ENCODE peak calls at places on chromosome 2, in ten cellular contexts. X is K562, C is transverse colon, E is HCT116, U is spleen, Z is sigmoid colon, P is prostate gland, I is endothelial cell of umbilical vein, G is HepG2, Q is GM23338. W is an unnamed sample. For H3K4me1, the result is how much of the 10 kb centered on the place peaks cover.

GRCh38 chr2:118443596-118443995 is 355.3 kb downstream of the INSIG2 start:
- DNase-seq in X (no peak), C (no peak), E (no peak), U (no peak), Z (no peak), P (no peak), I (peak), G (peak), Q (no peak), W (no peak)

GRCh38 chr2:1665761-1666505 is 78.4 kb downstream of the PXDN start:
- DNase-seq in X (no peak), C (no peak), E (no peak), U (no peak), Z (peak), P (no peak), I (no peak), G (no peak), Q (no peak), W (peak)

GRCh38 chr2:32697156-32697555 is 69.3 kb downstream of the TTC27 start:
- DNase-seq in X (no peak), C (no peak), E (no peak), U (no peak), Z (no peak), P (no peak), I (no peak), G (no peak), Q (no peak), W (no peak)

GRCh38 chr2:234444888-234445287 is 52.0 kb downstream of the ARL4C start:
- DNase-seq in X (no peak), C (peak), E (no peak), U (peak), Z (no peak), P (no peak), I (peak), G (no peak), Q (no peak), W (no peak)

GRCh38 chr2:25618676-25619075 is 54.7 kb downstream of the DTNB start:
- DNase-seq in X (no peak), C (no peak), E (peak), U (no peak), Z (no peak), P (peak), I (peak), G (peak), Q (no peak), W (no peak)

GRCh38 chr2:128405467-128405900 is 86.8 kb upstream of the HS6ST1 start:
- DNase-seq in X (no peak), C (peak), E (no peak), U (peak), Z (no peak), P (no peak), I (no peak), G (no peak), Q (no peak), W (peak)

GRCh38 chr2:47984041-47984440 is 77.7 kb upstream of the FBXO11 start:
- DNase-seq in X (no peak), C (no peak), E (no peak), U (no peak), Z (no peak), P (no peak), I (no peak), G (no peak), Q (no peak), W (no peak)

GRCh38 chr2:172865422-172865821 is 129.8 kb downstream of the RAPGEF4 start:
- DNase-seq in X (no peak), C (no peak), E (no peak), U (no peak), Z (no peak), P (no peak), I (no peak), G (no peak), Q (peak), W (no peak)

GRCh38 chr2:59920961-59921360 is 632.5 kb downstream of the BCL11A start:
- DNase-seq in X (no peak), C (no peak), E (no peak), U (no peak), Z (no peak), P (no peak), I (no peak), G (no peak), Q (no peak), W (no peak)

GRCh38 chr2:69723791-69724190 is 18.1 kb upstream of the ANXA4 start:
- DNase-seq in X (no peak), C (no peak), E (no peak), U (no peak), Z (no peak), P (no peak), I (no peak), G (no peak), Q (no peak), W (no peak)

GRCh38 chr2:7972670-7973069 is 709.2 kb upstream of the ID2 start:
- DNase-seq in X (no peak), C (no peak), E (no peak), U (no peak), Z (no peak), P (no peak), I (no peak), G (no peak), Q (peak), W (no peak)

GRCh38 chr2:239495816-239496371 is 95.1 kb upstream of the HDAC4 start:
- DNase-seq in X (no peak), C (no peak), E (no peak), U (no peak), Z (no peak), P (no peak), I (no peak), G (no peak), Q (no peak), W (no peak)

GRCh38 chr2:227117852-227118251 is 46.2 kb downstream of the COL4A4 start:
- DNase-seq in X (no peak), C (no peak), E (no peak), U (no peak), Z (no peak), P (no peak), I (no peak), G (no peak), Q (no peak), W (no peak)

GRCh38 chr2:232030229-232030628 is 68.7 kb downstream of the DIS3L2 start:
- DNase-seq in X (no peak), C (no peak), E (no peak), U (no peak), Z (no peak), P (no peak), I (no peak), G (peak), Q (peak), W (no peak)

GRCh38 chr2:159131267-159131790 is 155.2 kb downstream of the WDSUB1 start:
- DNase-seq in X (no peak), C (no peak), E (no peak), U (no peak), Z (no peak), P (no peak), I (no peak), G (no peak), Q (no peak), W (no peak)

GRCh38 chr2:222518570-222519381 is 94.4 kb downstream of the SGPP2 start:
- DNase-seq in X (no peak), C (peak), E (peak), U (no peak), Z (no peak), P (peak), I (no peak), G (no peak), Q (peak), W (no peak)

GRCh38 chr2:25981596-25982272 is 563 bp downstream of the KIF3C start:
- DNase-seq in X (peak), C (no peak), E (no peak), U (peak), Z (no peak), P (no peak), I (no peak), G (no peak), Q (peak), W (peak)

GRCh38 chr2:112591413-112591812 is 7.0 kb downstream of the CHCHD5 start:
- DNase-seq in X (no peak), C (no peak), E (no peak), U (no peak), Z (no peak), P (no peak), I (no peak), G (no peak), Q (no peak), W (no peak)

GRCh38 chr2:178229927-178230326 is 35.6 kb downstream of the OSBPL6 start:
- DNase-seq in X (no peak), C (no peak), E (no peak), U (no peak), Z (no peak), P (no peak), I (no peak), G (no peak), Q (no peak), W (no peak)

GRCh38 chr2:197782121-197782520 is 3.0 kb downstream of the BOLL start:
- DNase-seq in X (no peak), C (no peak), E (no peak), U (no peak), Z (no peak), P (no peak), I (no peak), G (no peak), Q (no peak), W (no peak)

GRCh38 chr2:197779261-197779660 is 5.9 kb downstream of the BOLL start:
- DNase-seq in X (no peak), C (no peak), E (no peak), U (no peak), Z (no peak), P (no peak), I (no peak), G (no peak), Q (no peak), W (no peak)

GRCh38 chr2:197777823-197778407 is 7.2 kb downstream of the BOLL start:
- DNase-seq in X (no peak), C (no peak), E (peak), U (no peak), Z (no peak), P (no peak), I (peak), G (peak), Q (peak), W (no peak)
- H3K4me3 ChIP-seq in X (no peak), C (no peak), E (no peak), U (no peak), Z (no peak), P (no peak), I (no peak), G (no peak), Q (no peak), W (no peak)

DNA sequence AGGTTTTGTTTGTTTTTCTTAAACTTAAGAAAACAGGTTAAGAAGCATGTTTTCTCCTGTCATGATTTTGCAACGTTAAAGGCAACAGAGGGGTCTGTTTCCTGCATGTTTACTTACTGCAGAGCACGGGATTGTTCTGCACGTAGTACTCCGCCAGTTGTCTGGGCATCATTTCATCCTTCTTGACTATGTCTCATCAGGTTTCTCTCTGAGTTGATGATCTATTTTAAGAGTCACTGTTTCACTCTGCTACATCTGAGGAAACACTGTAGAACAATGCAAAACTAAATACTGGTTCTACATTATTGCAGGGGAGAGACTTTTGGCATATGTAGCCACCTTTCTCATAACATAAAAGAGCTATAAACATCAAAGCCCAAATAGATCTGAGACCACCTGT is 63.1 kb upstream of the CYRIA start:
- DNase-seq in X (no peak), C (no peak), E (no peak), U (no peak), Z (no peak), P (no peak), I (no peak), G (no peak), Q (no peak), W (no peak)
- H3K4me1 ChIP-seq in X (under half), C (under half), E (under half), U (under half), Z (under half), P (under half), I (under half), G (under half), Q (under half), W (under half)

GRCh38 chr2:176689711-176690110 is 420.5 kb downstream of the MTX2 start:
- DNase-seq in X (no peak), C (no peak), E (no peak), U (no peak), Z (no peak), P (no peak), I (no peak), G (no peak), Q (no peak), W (no peak)
- TF ChIP-seq POLR2AphosphoS5 in X (no peak), C (no peak), E (no peak), U (no peak), Z (no peak), P (no peak), I (no peak), G (no peak), Q (no peak), W (no peak)

DNA sequence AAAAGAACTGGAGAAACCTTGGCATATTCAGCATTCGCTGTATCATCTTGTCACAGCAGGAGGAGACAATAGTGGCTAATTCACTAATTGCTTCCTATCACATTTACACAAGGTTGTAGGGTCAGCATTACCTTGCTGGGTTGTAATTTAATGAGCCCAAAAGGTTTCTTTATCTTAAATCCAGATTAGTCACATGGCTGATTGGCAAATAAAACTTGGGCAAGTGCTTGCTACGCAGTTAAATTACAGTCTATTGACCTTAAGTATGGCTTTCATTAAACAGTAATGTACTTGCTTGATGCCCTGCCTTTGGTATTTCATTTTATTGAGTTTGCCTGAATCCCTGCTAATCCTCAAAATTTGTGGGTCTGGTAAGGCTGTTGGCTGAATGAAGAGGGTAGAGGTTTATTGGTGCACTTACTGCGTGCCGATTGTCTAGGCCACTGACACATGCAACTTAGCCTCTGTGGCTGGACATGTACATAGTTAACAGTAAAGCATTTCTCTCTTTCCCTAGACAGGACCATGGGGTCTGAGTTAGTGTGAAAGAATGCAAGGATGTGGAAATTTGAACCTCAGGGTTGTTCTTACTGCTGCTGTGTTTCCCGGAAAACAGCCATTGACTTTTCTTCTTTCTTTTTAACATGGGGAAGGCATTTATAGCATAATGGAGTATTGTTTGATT is 34.3 kb downstream of the FMNL2 start:
- DNase-seq in X (no peak), C (no peak), E (no peak), U (no peak), Z (no peak), P (no peak), I (no peak), G (peak), Q (no peak), W (no peak)
- H3K4me3 ChIP-seq in X (no peak), C (no peak), E (no peak), U (no peak), Z (no peak), P (no peak), I (no peak), G (no peak), Q (no peak), W (no peak)

DNA sequence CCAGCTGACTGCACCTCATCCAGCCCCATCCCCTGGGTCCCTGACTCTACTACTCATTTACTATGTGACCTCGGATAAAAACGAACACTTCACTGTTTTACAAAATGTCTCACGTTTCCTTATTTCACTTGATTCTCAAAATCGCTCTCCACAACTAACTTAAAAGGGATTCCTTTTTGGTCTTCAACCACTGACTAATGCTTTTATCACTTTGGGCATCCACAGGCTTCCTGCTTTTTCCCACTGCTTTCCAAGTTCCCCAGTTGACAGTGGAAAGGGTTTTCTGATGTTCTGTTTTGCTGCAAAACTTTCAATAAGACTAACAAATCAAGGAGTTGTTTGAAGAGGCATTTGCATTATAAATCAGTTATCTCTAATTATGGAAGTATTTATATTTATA is 24.1 kb downstream of the EIF2AK3 start:
- DNase-seq in X (no peak), C (no peak), E (no peak), U (no peak), Z (no peak), P (no peak), I (peak), G (no peak), Q (no peak), W (no peak)
- H3K4me1 ChIP-seq in X (under half), C (under half), E (under half), U (under half), Z (under half), P (under half), I (under half), G (under half), Q (under half), W (under half)

W was measured in suprapubic skin.